ENCODE peak calls at places on chromosome 17, in nine cellular contexts. One of them, this sample, is unnamed.

GRCh38 chr17:73906896-73907600 is 262.8 kb upstream of the SDK2 start:
- DNase-seq in WTC11: no peak
- DNase-seq in aorta: no peak
- DNase-seq in HCT116: no peak
- DNase-seq in DMS53: no peak
- DNase-seq in ELF-1: no peak
- DNase-seq in EL: no peak
- DNase-seq in SHP77: no peak
- DNase-seq in posterior cingulate gyrus: no peak
- DNase-seq in this sample: no peak

GRCh38 chr17:48593840-48594411 is 347 bp upstream of the HOXB5 start:
- DNase-seq in WTC11: peak
- DNase-seq in aorta: peak
- DNase-seq in HCT116: no peak
- DNase-seq in DMS53: peak
- DNase-seq in ELF-1: peak
- DNase-seq in EL: peak
- DNase-seq in SHP77: peak
- DNase-seq in posterior cingulate gyrus: no peak
- DNase-seq in this sample: peak

GRCh38 chr17:17815436-17816200 is 21.2 kb downstream of the SREBF1 start:
- DNase-seq in WTC11: no peak
- DNase-seq in aorta: no peak
- DNase-seq in HCT116: no peak
- DNase-seq in DMS53: no peak
- DNase-seq in ELF-1: no peak
- DNase-seq in EL: no peak
- DNase-seq in SHP77: no peak
- DNase-seq in posterior cingulate gyrus: no peak
- DNase-seq in this sample: peak

GRCh38 chr17:75840779-75841123 is 3.5 kb downstream of the UNC13D start:
- DNase-seq in WTC11: no peak
- DNase-seq in aorta: no peak
- DNase-seq in HCT116: no peak
- DNase-seq in DMS53: no peak
- DNase-seq in ELF-1: no peak
- DNase-seq in EL: no peak
- DNase-seq in SHP77: no peak
- DNase-seq in posterior cingulate gyrus: no peak
- DNase-seq in this sample: no peak

GRCh38 chr17:62902573-62903229 is 63.3 kb upstream of the TANC2 start:
- DNase-seq in WTC11: no peak
- DNase-seq in aorta: no peak
- DNase-seq in HCT116: no peak
- DNase-seq in DMS53: no peak
- DNase-seq in ELF-1: no peak
- DNase-seq in EL: no peak
- DNase-seq in SHP77: no peak
- DNase-seq in posterior cingulate gyrus: no peak
- DNase-seq in this sample: no peak

GRCh38 chr17:72393553-72393952 is 272.7 kb downstream of the SOX9 start:
- DNase-seq in WTC11: no peak
- DNase-seq in aorta: no peak
- DNase-seq in HCT116: peak
- DNase-seq in DMS53: peak
- DNase-seq in ELF-1: no peak
- DNase-seq in EL: peak
- DNase-seq in SHP77: no peak
- DNase-seq in posterior cingulate gyrus: no peak
- DNase-seq in this sample: no peak

GRCh38 chr17:68356520-68356919 is 65.2 kb downstream of the ARSG start:
- DNase-seq in WTC11: no peak
- DNase-seq in aorta: no peak
- DNase-seq in HCT116: no peak
- DNase-seq in DMS53: no peak
- DNase-seq in ELF-1: no peak
- DNase-seq in EL: no peak
- DNase-seq in SHP77: no peak
- DNase-seq in posterior cingulate gyrus: no peak
- DNase-seq in this sample: no peak

GRCh38 chr17:75626496-75627038 is 6.7 kb upstream of the SMIM5 start:
- DNase-seq in WTC11: no peak
- DNase-seq in aorta: no peak
- DNase-seq in HCT116: no peak
- DNase-seq in DMS53: no peak
- DNase-seq in ELF-1: no peak
- DNase-seq in EL: no peak
- DNase-seq in SHP77: no peak
- DNase-seq in posterior cingulate gyrus: peak
- DNase-seq in this sample: no peak

GRCh38 chr17:62778990-62779681 is 29.0 kb downstream of the MARCHF10 start:
- DNase-seq in WTC11: no peak
- DNase-seq in aorta: no peak
- DNase-seq in HCT116: peak
- DNase-seq in DMS53: peak
- DNase-seq in ELF-1: peak
- DNase-seq in EL: peak
- DNase-seq in SHP77: peak
- DNase-seq in posterior cingulate gyrus: peak
- DNase-seq in this sample: no peak

GRCh38 chr17:74759941-74760340 is 11.5 kb downstream of the NHERF1 start:
- DNase-seq in WTC11: peak
- DNase-seq in aorta: no peak
- DNase-seq in HCT116: no peak
- DNase-seq in DMS53: peak
- DNase-seq in ELF-1: peak
- DNase-seq in EL: no peak
- DNase-seq in SHP77: no peak
- DNase-seq in posterior cingulate gyrus: no peak
- DNase-seq in this sample: no peak

GRCh38 chr17:54956802-54957201 is 11.7 kb downstream of the COX11 start:
- DNase-seq in WTC11: no peak
- DNase-seq in aorta: no peak
- DNase-seq in HCT116: no peak
- DNase-seq in DMS53: no peak
- DNase-seq in ELF-1: peak
- DNase-seq in EL: no peak
- DNase-seq in SHP77: no peak
- DNase-seq in posterior cingulate gyrus: no peak
- DNase-seq in this sample: no peak

GRCh38 chr17:81018044-81018802 is 16.7 kb upstream of the BAIAP2 start:
- DNase-seq in WTC11: no peak
- DNase-seq in aorta: peak
- DNase-seq in HCT116: no peak
- DNase-seq in DMS53: peak
- DNase-seq in ELF-1: peak
- DNase-seq in EL: peak
- DNase-seq in SHP77: no peak
- DNase-seq in posterior cingulate gyrus: peak
- DNase-seq in this sample: peak

GRCh38 chr17:66542967-66543525 is 240.6 kb downstream of the PRKCA start:
- DNase-seq in WTC11: no peak
- DNase-seq in aorta: no peak
- DNase-seq in HCT116: no peak
- DNase-seq in DMS53: no peak
- DNase-seq in ELF-1: no peak
- DNase-seq in EL: peak
- DNase-seq in SHP77: no peak
- DNase-seq in posterior cingulate gyrus: no peak
- DNase-seq in this sample: no peak

GRCh38 chr17:55770220-55770870 is 19.5 kb downstream of the PCTP start:
- DNase-seq in WTC11: no peak
- DNase-seq in aorta: no peak
- DNase-seq in HCT116: peak
- DNase-seq in DMS53: peak
- DNase-seq in ELF-1: peak
- DNase-seq in EL: peak
- DNase-seq in SHP77: peak
- DNase-seq in posterior cingulate gyrus: no peak
- DNase-seq in this sample: peak

GRCh38 chr17:38877130-38877851 is 7.4 kb downstream of the LASP1 start:
- DNase-seq in WTC11: peak
- DNase-seq in aorta: no peak
- DNase-seq in HCT116: no peak
- DNase-seq in DMS53: peak
- DNase-seq in ELF-1: no peak
- DNase-seq in EL: no peak
- DNase-seq in SHP77: no peak
- DNase-seq in posterior cingulate gyrus: peak
- DNase-seq in this sample: peak

GRCh38 chr17:8057691-8058114 is 18.8 kb downstream of the ALOX15B start:
- DNase-seq in WTC11: peak
- DNase-seq in aorta: peak
- DNase-seq in HCT116: peak
- DNase-seq in DMS53: peak
- DNase-seq in ELF-1: peak
- DNase-seq in EL: peak
- DNase-seq in SHP77: peak
- DNase-seq in posterior cingulate gyrus: no peak
- DNase-seq in this sample: peak

GRCh38 chr17:57663326-57664070 is 81.6 kb downstream of the CCDC182 start:
- DNase-seq in WTC11: no peak
- DNase-seq in aorta: peak
- DNase-seq in HCT116: no peak
- DNase-seq in DMS53: peak
- DNase-seq in ELF-1: no peak
- DNase-seq in EL: no peak
- DNase-seq in SHP77: no peak
- DNase-seq in posterior cingulate gyrus: no peak
- DNase-seq in this sample: no peak

GRCh38 chr17:79651266-79651665 is 40.4 kb upstream of the RBFOX3 start:
- DNase-seq in WTC11: no peak
- DNase-seq in aorta: no peak
- DNase-seq in HCT116: no peak
- DNase-seq in DMS53: no peak
- DNase-seq in ELF-1: no peak
- DNase-seq in EL: no peak
- DNase-seq in SHP77: no peak
- DNase-seq in posterior cingulate gyrus: no peak
- DNase-seq in this sample: no peak

GRCh38 chr17:62093188-62094155 is 28.4 kb upstream of the MED13 start:
- DNase-seq in WTC11: no peak
- DNase-seq in aorta: no peak
- DNase-seq in HCT116: peak
- DNase-seq in DMS53: peak
- DNase-seq in ELF-1: no peak
- DNase-seq in EL: peak
- DNase-seq in SHP77: no peak
- DNase-seq in posterior cingulate gyrus: no peak
- DNase-seq in this sample: no peak

GRCh38 chr17:27529230-27529796 is 73.1 kb downstream of the KSR1 start:
- DNase-seq in WTC11: no peak
- DNase-seq in aorta: no peak
- DNase-seq in HCT116: no peak
- DNase-seq in DMS53: peak
- DNase-seq in ELF-1: no peak
- DNase-seq in EL: no peak
- DNase-seq in SHP77: no peak
- DNase-seq in posterior cingulate gyrus: peak
- DNase-seq in this sample: no peak

GRCh38 chr17:50682441-50682840 is 25.3 kb downstream of the ANKRD40 start:
- DNase-seq in WTC11: no peak
- DNase-seq in aorta: no peak
- DNase-seq in HCT116: no peak
- DNase-seq in DMS53: no peak
- DNase-seq in ELF-1: no peak
- DNase-seq in EL: no peak
- DNase-seq in SHP77: no peak
- DNase-seq in posterior cingulate gyrus: no peak
- DNase-seq in this sample: no peak

GRCh38 chr17:5254903-5255521 is 20.4 kb upstream of the SCIMP start:
- DNase-seq in WTC11: no peak
- DNase-seq in aorta: no peak
- DNase-seq in HCT116: no peak
- DNase-seq in DMS53: no peak
- DNase-seq in ELF-1: peak
- DNase-seq in EL: no peak
- DNase-seq in SHP77: no peak
- DNase-seq in posterior cingulate gyrus: no peak
- DNase-seq in this sample: no peak

GRCh38 chr17:62614142-62614541 is 13.3 kb upstream of the MRC2 start:
- DNase-seq in WTC11: no peak
- DNase-seq in aorta: no peak
- DNase-seq in HCT116: no peak
- DNase-seq in DMS53: no peak
- DNase-seq in ELF-1: no peak
- DNase-seq in EL: peak
- DNase-seq in SHP77: no peak
- DNase-seq in posterior cingulate gyrus: no peak
- DNase-seq in this sample: no peak

GRCh38 chr17:77371888-77372443 is 231.2 kb downstream of the SEC14L1 start:
- DNase-seq in WTC11: no peak
- DNase-seq in aorta: peak
- DNase-seq in HCT116: no peak
- DNase-seq in DMS53: no peak
- DNase-seq in ELF-1: no peak
- DNase-seq in EL: no peak
- DNase-seq in SHP77: no peak
- DNase-seq in posterior cingulate gyrus: peak
- DNase-seq in this sample: no peak

GRCh38 chr17:82384730-82385429 is 13.3 kb downstream of the UTS2R start:
- DNase-seq in WTC11: no peak
- DNase-seq in aorta: peak
- DNase-seq in HCT116: no peak
- DNase-seq in DMS53: peak
- DNase-seq in ELF-1: peak
- DNase-seq in EL: peak
- DNase-seq in SHP77: peak
- DNase-seq in posterior cingulate gyrus: peak
- DNase-seq in this sample: no peak

GRCh38 chr17:14699569-14700190 is 398.8 kb downstream of the HS3ST3B1 start:
- DNase-seq in WTC11: no peak
- DNase-seq in aorta: no peak
- DNase-seq in HCT116: no peak
- DNase-seq in DMS53: no peak
- DNase-seq in ELF-1: no peak
- DNase-seq in EL: no peak
- DNase-seq in SHP77: no peak
- DNase-seq in posterior cingulate gyrus: no peak
- DNase-seq in this sample: no peak

GRCh38 chr17:4497101-4497824 is 1.4 kb upstream of the SPNS2 start:
- DNase-seq in WTC11: no peak
- DNase-seq in aorta: peak
- DNase-seq in HCT116: no peak
- DNase-seq in DMS53: peak
- DNase-seq in ELF-1: no peak
- DNase-seq in EL: peak
- DNase-seq in SHP77: peak
- DNase-seq in posterior cingulate gyrus: peak
- DNase-seq in this sample: no peak

GRCh38 chr17:41492771-41493170 is 3.1 kb upstream of the KRT36 start:
- DNase-seq in WTC11: no peak
- DNase-seq in aorta: peak
- DNase-seq in HCT116: no peak
- DNase-seq in DMS53: peak
- DNase-seq in ELF-1: no peak
- DNase-seq in EL: peak
- DNase-seq in SHP77: peak
- DNase-seq in posterior cingulate gyrus: no peak
- DNase-seq in this sample: no peak

GRCh38 chr17:27256225-27257030 is 37.5 kb upstream of the WSB1 start:
- DNase-seq in WTC11: no peak
- DNase-seq in aorta: no peak
- DNase-seq in HCT116: no peak
- DNase-seq in DMS53: peak
- DNase-seq in ELF-1: no peak
- DNase-seq in EL: peak
- DNase-seq in SHP77: no peak
- DNase-seq in posterior cingulate gyrus: no peak
- DNase-seq in this sample: no peak

GRCh38 chr17:76793775-76794174 is 55.9 kb downstream of the MFSD11 start:
- DNase-seq in WTC11: no peak
- DNase-seq in aorta: no peak
- DNase-seq in HCT116: peak
- DNase-seq in DMS53: peak
- DNase-seq in ELF-1: peak
- DNase-seq in EL: peak
- DNase-seq in SHP77: peak
- DNase-seq in posterior cingulate gyrus: no peak
- DNase-seq in this sample: no peak

GRCh38 chr17:6137716-6138502 is 67.7 kb downstream of the WSCD1 start:
- DNase-seq in WTC11: no peak
- DNase-seq in aorta: no peak
- DNase-seq in HCT116: no peak
- DNase-seq in DMS53: no peak
- DNase-seq in ELF-1: no peak
- DNase-seq in EL: no peak
- DNase-seq in SHP77: no peak
- DNase-seq in posterior cingulate gyrus: no peak
- DNase-seq in this sample: no peak